ENCODE peak calls at places on chromosomes 11 and 22, in nine cellular contexts. L, C, O, A, Q, G, T, N and Y are unnamed samples.
A peak's percentile ranks its signal among the peaks of the same experiment; 100 is the strongest.

GRCh38 chr11:132531921-132532320 is 1000.4 kb downstream of the OPCML start:
- DNase-seq in T (no peak), N (no peak), Q (no peak), O (no peak), C (peak; percentile 87), L (no peak), G (no peak), A (no peak), Y (no peak)

GRCh38 chr22:32634424-32634981 is 159.9 kb downstream of the FBXO7 start:
- DNase-seq in T (no peak), G (no peak), O (no peak), C (no peak), A (no peak), L (no peak), Q (no peak), N (no peak), Y (no peak)

GRCh38 chr11:2377511-2378443 is 667 bp downstream of the CD81 start:
- DNase-seq in T (no peak), L (no peak), N (peak; percentile 79), G (peak; percentile 72), O (peak; percentile 37), A (peak; percentile 56), C (peak; percentile 69), Q (peak; percentile 78), Y (peak; percentile 75)

GRCh38 chr11:115244314-115244713 is 259.9 kb downstream of the CADM1 start:
- DNase-seq in L (no peak), O (no peak), N (no peak), Q (no peak), G (no peak), T (no peak), A (no peak), C (no peak), Y (no peak)

GRCh38 chr22:22854466-22854865 is 33.1 kb upstream of the IGLL5 start:
- DNase-seq in C (no peak), L (no peak), O (no peak), N (no peak), G (no peak), T (no peak), A (no peak), Q (no peak), Y (no peak)

GRCh38 chr11:66071326-66071870 is 1.3 kb downstream of the PACS1 start:
- DNase-seq in O (no peak), G (no peak), L (no peak), N (no peak), A (no peak), Q (peak; percentile 8), T (no peak), C (no peak), Y (peak; percentile 65)

GRCh38 chr11:44007746-44008501 is 39.9 kb upstream of the ACCSL start:
- DNase-seq in L (peak; percentile 81), A (no peak), O (no peak), G (no peak), Q (no peak), C (peak; percentile 40), N (peak; percentile 6), T (peak; percentile 76), Y (peak; percentile 68)

GRCh38 chr11:2768471-2769408 is 68.9 kb upstream of the KCNQ1OT1 start:
- DNase-seq in A (no peak), T (no peak), G (peak; percentile 10), N (no peak), L (peak; percentile 71), O (no peak), C (peak; percentile 50), Q (peak; percentile 1), Y (peak; percentile 94)

GRCh38 chr11:79076526-79077115 is 364.2 kb downstream of the TENM4 start:
- DNase-seq in T (no peak), Q (no peak), L (no peak), N (peak; percentile 66), C (peak; percentile 50), G (peak; percentile 30), O (no peak), A (no peak), Y (no peak)

GRCh38 chr11:16412525-16413194 is 56.3 kb upstream of the SOX6 start:
- DNase-seq in G (no peak), L (no peak), N (no peak), C (no peak), A (no peak), Q (no peak), O (no peak), T (no peak), Y (no peak)

GRCh38 chr11:122910775-122911174 is 28.2 kb downstream of the JHY start:
- DNase-seq in N (no peak), A (no peak), L (no peak), Q (no peak), C (peak; percentile 36), T (no peak), O (no peak), G (no peak), Y (no peak)

DNA sequence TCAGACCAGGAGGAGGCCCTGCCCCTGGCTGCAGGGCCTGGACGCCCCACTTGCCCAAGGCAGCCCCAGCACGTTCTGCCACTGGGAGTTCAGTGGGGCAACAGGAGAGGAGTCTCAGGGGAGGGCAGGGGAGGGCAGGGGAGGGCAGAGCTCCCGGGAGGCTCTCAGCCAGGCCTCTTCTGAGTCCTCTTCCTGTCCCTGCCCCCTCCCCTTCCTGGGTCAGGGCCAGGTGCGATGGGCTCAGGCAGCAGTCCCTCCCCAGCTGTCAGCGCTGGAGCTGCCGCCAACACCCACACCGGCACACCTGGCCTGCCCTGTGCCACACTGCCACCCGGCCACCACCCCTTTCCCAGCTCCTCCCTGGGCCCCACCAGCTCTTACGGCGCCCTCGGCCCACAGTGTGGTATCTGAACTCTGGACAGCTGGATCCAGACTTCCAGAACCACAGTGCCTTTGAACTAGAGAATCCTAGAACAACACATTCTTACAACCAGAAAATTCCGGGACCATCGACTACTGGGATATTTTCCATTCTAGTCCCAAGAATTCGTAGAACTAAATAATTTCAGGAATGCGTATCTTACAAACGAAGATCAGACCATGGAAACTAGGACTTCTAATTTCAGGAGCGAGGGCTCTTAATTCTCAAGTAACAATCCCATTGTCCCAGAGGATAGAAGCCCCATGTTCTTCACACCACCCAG is 21.8 kb downstream of the RPL3 start:
- DNase-seq in N (no peak), G (no peak), T (no peak), L (no peak), O (no peak), C (peak; percentile 73), Q (no peak), A (no peak), Y (peak; percentile 65)
- H3K27ac ChIP-seq in N (peak overlapping the region; percentile 33), G (peak overlapping the region; percentile 83), T (peak overlapping the region; percentile 88), L (peak overlapping the region; percentile 62), O (no peak overlapping the region), C (no peak overlapping the region), Q (peak overlapping the region; percentile 77), A (no peak overlapping the region), Y (peak overlapping the region; percentile 82)

DNA sequence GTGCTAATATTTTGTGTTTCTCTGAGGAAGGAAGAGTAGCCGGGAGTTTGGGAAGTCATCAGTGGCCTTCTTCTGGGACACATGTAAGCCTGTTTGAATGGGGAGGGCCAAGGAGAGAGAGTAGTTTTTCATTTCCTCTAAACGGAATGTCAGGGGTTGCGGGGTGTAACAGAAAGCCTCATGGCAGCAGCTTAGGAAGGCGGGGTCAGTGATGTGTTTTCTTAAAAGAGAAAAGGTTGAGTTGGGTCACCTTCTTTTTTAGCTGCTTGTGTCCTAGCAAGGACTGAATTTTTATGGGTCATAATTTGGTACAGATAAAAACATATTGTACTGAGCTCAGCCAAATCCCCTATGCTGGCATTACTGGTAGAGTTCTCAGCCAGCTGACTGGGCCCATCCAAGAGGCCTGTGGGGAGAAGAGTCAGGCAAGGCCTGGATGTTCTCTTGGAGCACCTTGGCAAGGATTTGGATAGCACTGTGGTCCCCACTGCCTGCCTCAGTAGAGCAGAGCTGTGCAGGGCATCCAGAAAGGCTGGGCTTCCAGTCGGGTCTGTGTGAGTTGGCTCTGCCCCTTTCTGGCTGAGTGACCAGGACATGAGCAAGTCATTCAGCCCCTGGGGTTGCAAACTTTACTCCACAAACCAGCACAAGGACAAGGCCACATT is 29.4 kb upstream of the NAV2 start:
- DNase-seq in O (no peak), Q (peak; percentile 71), N (peak; percentile 90), G (peak; percentile 32), L (no peak), T (no peak), A (no peak), C (no peak), Y (no peak)
- H3K27ac ChIP-seq in O (no peak overlapping the region), Q (peak overlapping the region; percentile 78), N (peak overlapping the region; percentile 91), G (peak overlapping the region; percentile 92), L (peak overlapping the region; percentile 70), T (no peak overlapping the region), A (no peak overlapping the region), C (no peak overlapping the region), Y (no peak overlapping the region)

GRCh38 chr22:29914165-29914564 is 31.2 kb downstream of the MTMR3 start:
- DNase-seq in G (no peak), L (no peak), Q (no peak), N (no peak), O (no peak), T (peak; percentile 46), C (peak; percentile 78), A (no peak), Y (peak; percentile 84)

GRCh38 chr22:29912141-29912540 is 29.2 kb downstream of the MTMR3 start:
- DNase-seq in G (no peak), L (no peak), O (no peak), Q (no peak), N (no peak), C (no peak), A (no peak), T (no peak), Y (no peak)

GRCh38 chr22:29914991-29915390 is 32.0 kb downstream of the MTMR3 start:
- DNase-seq in C (no peak), O (no peak), Q (no peak), A (no peak), L (no peak), T (no peak), G (no peak), N (no peak), Y (no peak)

GRCh38 chr22:29916007-29916544 is 33.1 kb downstream of the MTMR3 start:
- DNase-seq in Q (no peak), T (no peak), N (no peak), A (no peak), C (peak; percentile 42), G (no peak), L (no peak), O (no peak), Y (peak; percentile 55)

DNA sequence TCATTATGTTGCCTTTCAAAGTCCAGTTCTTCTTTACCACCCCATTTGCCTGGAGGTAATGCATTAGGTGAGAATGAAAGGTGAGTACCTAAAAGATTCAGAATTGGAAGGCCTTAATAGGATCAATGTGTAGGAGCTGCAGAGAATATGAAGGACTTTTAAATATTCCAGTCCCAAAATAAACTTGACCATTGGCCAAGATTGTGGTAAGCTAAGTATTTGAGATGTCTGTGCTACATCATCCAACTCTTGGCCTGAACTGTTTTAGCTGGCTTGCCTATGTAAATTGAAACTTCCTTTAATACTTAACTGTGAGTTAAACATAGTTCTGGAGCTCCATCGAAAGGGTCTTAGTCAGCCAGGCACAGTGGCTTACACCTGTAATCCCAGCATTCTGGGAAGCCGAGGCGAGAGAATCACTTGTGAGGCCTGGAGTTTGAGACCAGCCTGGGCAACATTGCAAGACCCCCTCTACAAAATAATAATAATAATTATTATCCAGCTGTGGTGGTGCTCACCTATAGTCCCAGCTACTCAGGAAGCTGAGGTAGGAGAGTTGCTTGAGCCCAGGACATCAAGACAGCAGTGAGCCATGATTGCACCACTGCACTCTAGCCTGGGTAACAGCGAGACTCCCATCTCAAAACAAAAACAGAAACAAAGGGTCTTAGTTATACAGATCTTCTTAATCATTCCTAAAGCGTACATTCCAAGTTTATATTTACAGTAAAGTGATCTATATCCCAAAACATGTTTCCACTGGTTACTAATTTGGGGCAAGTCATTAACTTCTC is 29.8 kb downstream of the MTMR3 start:
- DNase-seq in N (no peak), O (no peak), Q (peak; percentile 22), T (no peak), C (no peak), L (no peak), G (no peak), A (no peak), Y (peak; percentile 62)
- H3K27ac ChIP-seq in N (no peak overlapping the region), O (no peak overlapping the region), Q (peak overlapping the region; percentile 39), T (no peak overlapping the region), C (no peak overlapping the region), L (peak overlapping the region; percentile 17), G (peak overlapping the region; percentile 76), A (no peak overlapping the region), Y (peak overlapping the region; percentile 89)

GRCh38 chr22:42929838-42930155 is 72.7 kb upstream of the ARFGAP3 start:
- DNase-seq in T (no peak), O (no peak), C (no peak), A (no peak), L (no peak), G (no peak), Q (no peak), N (no peak), Y (no peak)
- H3K27ac ChIP-seq in T (no peak overlapping the region), O (no peak overlapping the region), C (no peak overlapping the region), A (no peak overlapping the region), L (peak overlapping the region; percentile 85), G (peak overlapping the region; percentile 98), Q (peak overlapping the region; percentile 80), N (peak overlapping the region; percentile 95), Y (no peak overlapping the region)